ENCODE peak calls at places on chromosomes 12 and 14, in five cellular contexts. M, T, H, G and D are unnamed samples.

GRCh38 chr12:2773199-2773875 is 21.4 kb upstream of the FKBP4 start:
- DNase-seq in H (no peak), T (no peak), G (no peak), M (no peak), D (no peak)

GRCh38 chr12:93957180-93957579 is 191.2 kb upstream of the PLXNC1 start:
- DNase-seq in T (no peak), M (no peak), H (no peak), G (no peak), D (no peak)

GRCh38 chr14:88194531-88194930 is 128.5 kb downstream of the KCNK10 start:
- DNase-seq in M (no peak), G (no peak), T (no peak), H (no peak), D (no peak)

GRCh38 chr14:65723348-65723747 is 310.8 kb downstream of the FUT8 start:
- DNase-seq in G (no peak), T (no peak), M (no peak), H (no peak), D (no peak)

GRCh38 chr12:50642755-50643154 is 121.1 kb upstream of the ATF1 start:
- DNase-seq in M (no peak), G (no peak), H (no peak), T (no peak), D (no peak)

GRCh38 chr14:95460647-95461478 is 55.6 kb downstream of the SYNE3 start:
- DNase-seq in H (no peak), M (peak), G (no peak), T (peak), D (no peak)

GRCh38 chr12:118015944-118016343 is 559 bp upstream of the RFC5 start:
- DNase-seq in M (no peak), G (no peak), H (no peak), T (no peak), D (no peak)

GRCh38 chr14:105537580-105538474 is 11.4 kb downstream of the TMEM121 start:
- DNase-seq in H (peak), T (no peak), M (no peak), G (peak), D (no peak)

GRCh38 chr14:105087963-105088811 is 23.0 kb upstream of the GPR132 start:
- DNase-seq in G (no peak), M (no peak), T (no peak), H (peak), D (no peak)

GRCh38 chr12:5201554-5202243 is 158.0 kb downstream of the KCNA5 start:
- DNase-seq in M (no peak), G (no peak), T (no peak), H (peak), D (peak)

GRCh38 chr12:124505001-124505818 is 62.2 kb downstream of the NCOR2 start:
- DNase-seq in T (no peak), G (no peak), H (no peak), M (no peak), D (no peak)

GRCh38 chr12:132277374-132277801 is 52.0 kb downstream of the GALNT9 start:
- DNase-seq in T (no peak), M (no peak), G (no peak), H (peak), D (no peak)

GRCh38 chr12:6074979-6075585 is 49.4 kb downstream of the VWF start:
- DNase-seq in T (no peak), G (no peak), H (no peak), M (no peak), D (no peak)

GRCh38 chr12:92973614-92974013 is 44.5 kb upstream of the EEA1 start:
- DNase-seq in H (no peak), G (no peak), T (no peak), M (no peak), D (no peak)

GRCh38 chr14:34693228-34693939 is 21.0 kb downstream of the CFL2 start:
- DNase-seq in M (no peak), T (no peak), G (no peak), H (no peak), D (no peak)